ENCODE peak calls at places on chromosome 21, in nine cellular contexts. I, Q, C, Z, Y, B, V, A and M are unnamed samples.

GRCh38 chr21:39390212-39390765 is 41.4 kb upstream of the HMGN1 start:
- DNase-seq in B (no peak), A (no peak), Z (no peak), I (no peak), V (no peak), Q (no peak), C (no peak), Y (no peak), M (no peak)

GRCh38 chr21:33734326-33734725 is 92.0 kb downstream of the ITSN1 start:
- DNase-seq in C (no peak), Q (peak; percentile 86), Z (no peak), I (no peak), V (no peak), A (no peak), Y (no peak), B (no peak), M (no peak)

GRCh38 chr21:42657676-42658319 is 4.4 kb downstream of the PDE9A start:
- DNase-seq in Y (no peak), Z (no peak), V (no peak), I (no peak), Q (no peak), A (no peak), C (no peak), B (no peak), M (no peak)

GRCh38 chr21:15732290-15732995 is 2.7 kb downstream of the USP25 start:
- DNase-seq in C (no peak), B (no peak), V (no peak), Y (no peak), I (peak; percentile 68), A (no peak), Q (peak; percentile 77), Z (peak; percentile 45), M (peak; percentile 49)

GRCh38 chr21:38479641-38480515 is 18.4 kb downstream of the ERG start:
- DNase-seq in Q (no peak), B (no peak), A (no peak), C (no peak), Y (no peak), V (no peak), I (no peak), Z (no peak), M (no peak)

GRCh38 chr21:29638761-29639327 is 301.0 kb downstream of the GRIK1 start:
- DNase-seq in Q (no peak), I (no peak), Z (no peak), C (no peak), Y (no peak), B (no peak), V (no peak), A (no peak), M (no peak)

GRCh38 chr21:38261851-38262250 is 5.1 kb downstream of the KCNJ15 start:
- DNase-seq in B (no peak), Z (no peak), Q (peak; percentile 27), V (no peak), I (no peak), C (no peak), Y (no peak), A (no peak), M (no peak)

GRCh38 chr21:44880762-44881585 is 7.5 kb upstream of the PTTG1IP start:
- DNase-seq in Z (peak; percentile 85), A (peak; percentile 11), Q (peak; percentile 55), C (no peak), B (no peak), I (no peak), V (no peak), Y (no peak), M (peak; percentile 88)

GRCh38 chr21:33755354-33755753 is 113.1 kb downstream of the ITSN1 start:
- DNase-seq in I (no peak), A (no peak), B (no peak), Q (peak; percentile 74), V (no peak), Z (no peak), Y (no peak), C (no peak), M (no peak)

GRCh38 chr21:34154878-34155277 is 81.5 kb downstream of the MRPS6 start:
- DNase-seq in A (no peak), V (no peak), C (no peak), I (no peak), B (no peak), Q (no peak), Y (no peak), Z (no peak), M (no peak)

GRCh38 chr21:42474043-42474831 is 21.8 kb downstream of the RSPH1 start:
- DNase-seq in Y (no peak), Z (peak; percentile 80), B (peak; percentile 50), I (peak; percentile 50), V (peak; percentile 47), Q (peak; percentile 2), C (no peak), A (no peak), M (peak; percentile 18)

GRCh38 chr21:42058631-42059111 is 12.4 kb upstream of the UMODL1 start:
- DNase-seq in A (no peak), Q (no peak), B (no peak), C (no peak), I (no peak), Y (no peak), V (no peak), Z (no peak), M (no peak)

GRCh38 chr21:26112127-26112742 is 58.3 kb downstream of the APP start:
- DNase-seq in A (no peak), C (no peak), Z (no peak), Q (peak; percentile 33), B (no peak), V (no peak), I (no peak), Y (no peak), M (no peak)

GRCh38 chr21:34796518-34797201 is 127.9 kb downstream of the CLIC6 start:
- DNase-seq in I (no peak), B (no peak), Y (no peak), V (no peak), A (no peak), Q (peak; percentile 36), Z (no peak), C (no peak), M (no peak)

GRCh38 chr21:34693192-34693810 is 24.5 kb downstream of the CLIC6 start:
- DNase-seq in Q (peak; percentile 57), Z (peak; percentile 75), C (no peak), V (no peak), I (peak; percentile 65), B (no peak), Y (no peak), A (peak; percentile 26), M (peak; percentile 83)

GRCh38 chr21:45109831-45110492 is 35.6 kb downstream of the ADARB1 start:
- DNase-seq in I (no peak), Y (no peak), Z (peak; percentile 54), C (peak; percentile 18), B (no peak), Q (no peak), V (no peak), A (no peak), M (no peak)